ENCODE peak calls at places on chromosomes 7 and 10, in five cellular contexts. H is C1 segment of cervical spinal cord, A is prostate gland, X is mesothelial cell of epicardium, C is NCI-H345. I is an unnamed sample.

GRCh38 chr10:101062231-101063161 is 707 bp downstream of the KAZALD1 start:
- DNase-seq in H (no peak), A (peak), X (peak), C (peak), I (peak)

GRCh38 chr7:2968176-2968575 is 75.5 kb downstream of the CARD11 start:
- DNase-seq in H (no peak), A (no peak), X (no peak), C (peak), I (peak)

GRCh38 chr7:127900735-127901685 is 130.2 kb downstream of the LRRC4 start:
- DNase-seq in H (no peak), A (no peak), X (no peak), C (no peak), I (no peak)

GRCh38 chr7:40447345-40447744 is 312.5 kb downstream of the SUGCT start:
- DNase-seq in H (no peak), A (no peak), X (no peak), C (no peak), I (no peak)

GRCh38 chr7:128903621-128904361 is 6.7 kb downstream of the KCP start:
- DNase-seq in H (no peak), A (no peak), X (no peak), C (no peak), I (no peak)

GRCh38 chr10:95217476-95217875 is 23.4 kb downstream of the ACSM6 start:
- DNase-seq in H (no peak), A (no peak), X (no peak), C (no peak), I (no peak)

GRCh38 chr7:31071316-31071715 is 19.2 kb downstream of the ADCYAP1R1 start:
- DNase-seq in H (no peak), A (no peak), X (no peak), C (no peak), I (no peak)

GRCh38 chr10:29883231-29883630 is 176.2 kb downstream of the JCAD start:
- DNase-seq in H (no peak), A (no peak), X (no peak), C (no peak), I (no peak)

GRCh38 chr7:74429153-74429747 is 24.5 kb upstream of the GTF2IRD1 start:
- DNase-seq in H (no peak), A (no peak), X (no peak), C (no peak), I (no peak)

GRCh38 chr10:92290076-92290836 is 622 bp downstream of the CPEB3 start:
- DNase-seq in H (peak), A (peak), X (no peak), C (peak), I (peak)

GRCh38 chr10:76282122-76283030 is 851.0 kb downstream of the LRMDA start:
- DNase-seq in H (no peak), A (no peak), X (no peak), C (peak), I (peak)

GRCh38 chr10:100186813-100187212 is 984 bp upstream of the ERLIN1 start:
- DNase-seq in H (no peak), A (no peak), X (no peak), C (no peak), I (no peak)

GRCh38 chr7:154960063-154960790 is 42.7 kb downstream of the PAXIP1 start:
- DNase-seq in H (no peak), A (no peak), X (no peak), C (no peak), I (no peak)

GRCh38 chr10:128855656-128856428 is 611.2 kb upstream of the MGMT start:
- DNase-seq in H (no peak), A (no peak), X (no peak), C (no peak), I (no peak)

GRCh38 chr10:50596897-50597296 is 26.9 kb downstream of the SGMS1 start:
- DNase-seq in H (no peak), A (no peak), X (no peak), C (no peak), I (no peak)

GRCh38 chr7:51034531-51035264 is 252.0 kb upstream of the GRB10 start:
- DNase-seq in H (no peak), A (no peak), X (no peak), C (no peak), I (no peak)

GRCh38 chr7:151993977-151994676 is 31.3 kb upstream of the GALNT11 start:
- DNase-seq in H (no peak), A (no peak), X (no peak), C (no peak), I (no peak)

GRCh38 chr10:21327239-21327993 is 198.1 kb downstream of the SKIDA1 start:
- DNase-seq in H (no peak), A (no peak), X (no peak), C (no peak), I (no peak)

GRCh38 chr10:114403545-114404161 is 649 bp downstream of the AFAP1L2 start:
- DNase-seq in H (no peak), A (no peak), X (no peak), C (no peak), I (no peak)

GRCh38 chr10:91190388-91190870 is 30.0 kb upstream of the PCGF5 start:
- DNase-seq in H (no peak), A (no peak), X (no peak), C (no peak), I (no peak)

GRCh38 chr7:6026917-6027316 is 4.3 kb upstream of the ANKRD61 start:
- DNase-seq in H (no peak), A (no peak), X (no peak), C (no peak), I (no peak)

I was measured in NCI-H1417.